ENCODE peak calls at places on chromosome 15, in four cellular contexts. K, O, D and M are unnamed samples.
A peak's percentile ranks its signal among the peaks of the same experiment; 100 is the strongest.

GRCh38 chr15:74406517-74406916 is 27.2 kb downstream of the SEMA7A start:
- DNase-seq in K (no peak), O (no peak), D (no peak), M (no peak)

GRCh38 chr15:70113304-70113700 is 15.6 kb upstream of the TLE3 start:
- DNase-seq in K (no peak), O (no peak), D (no peak), M (no peak)

GRCh38 chr15:40952301-40952900 is 870 bp upstream of the CHAC1 start:
- DNase-seq in K (no peak), O (no peak), D (no peak), M (no peak)

GRCh38 chr15:68846851-68847439 is 26.2 kb upstream of the ANP32A start:
- DNase-seq in K (no peak), O (no peak), D (no peak), M (no peak)

GRCh38 chr15:40029979-40030893 is 8.7 kb downstream of the SRP14 start:
- DNase-seq in K (peak; percentile 50), O (no peak), D (no peak), M (no peak)

GRCh38 chr15:92904832-92905640 is 4.9 kb downstream of the CHD2 start:
- DNase-seq in K (no peak), O (no peak), D (no peak), M (no peak)

GRCh38 chr15:69652906-69653305 is 200.3 kb downstream of the RPLP1 start:
- DNase-seq in K (no peak), O (no peak), D (no peak), M (no peak)

GRCh38 chr15:77944002-77944867 is 133.3 kb downstream of the TBC1D2B start:
- DNase-seq in K (peak; percentile 82), O (peak; percentile 60), D (peak; percentile 17), M (peak; percentile 55)

GRCh38 chr15:90871716-90872480 is 3.5 kb downstream of the FURIN start:
- DNase-seq in K (no peak), O (no peak), D (no peak), M (peak; percentile 41)

GRCh38 chr15:88018865-88019626 is 237.5 kb downstream of the NTRK3 start:
- DNase-seq in K (peak; percentile 13), O (no peak), D (no peak), M (no peak)

GRCh38 chr15:72196409-72197044 is 1.1 kb downstream of the GRAMD2A start:
- DNase-seq in K (no peak), O (no peak), D (no peak), M (peak; percentile 29)

GRCh38 chr15:57018151-57018550 is 99.7 kb downstream of the TCF12 start:
- DNase-seq in K (no peak), O (no peak), D (no peak), M (no peak)

GRCh38 chr15:77859491-77860060 is 217.9 kb downstream of the TBC1D2B start:
- DNase-seq in K (no peak), O (peak; percentile 9), D (no peak), M (no peak)

GRCh38 chr15:67124111-67124510 is 58.7 kb downstream of the SMAD3 start:
- DNase-seq in K (no peak), O (no peak), D (no peak), M (no peak)

GRCh38 chr15:76151599-76151974 is 91.8 kb downstream of the TMEM266 start:
- DNase-seq in K (no peak), O (no peak), D (no peak), M (no peak)

GRCh38 chr15:57772223-57772957 is 65.9 kb downstream of the POLR2M start:
- DNase-seq in K (peak; percentile 50), O (no peak), D (no peak), M (no peak)

GRCh38 chr15:69909719-69910444 is 187.8 kb downstream of the TLE3 start:
- DNase-seq in K (no peak), O (no peak), D (no peak), M (no peak)

GRCh38 chr15:85766007-85766831 is 28.5 kb downstream of the KLHL25 start:
- DNase-seq in K (no peak), O (no peak), D (no peak), M (no peak)

GRCh38 chr15:99976811-99977271 is 243.6 kb upstream of the LYSMD4 start:
- DNase-seq in K (peak; percentile 7), O (no peak), D (no peak), M (no peak)

GRCh38 chr15:101121511-101122090 is 130.2 kb downstream of the CHSY1 start:
- DNase-seq in K (peak; percentile 78), O (no peak), D (peak; percentile 24), M (peak; percentile 74)

GRCh38 chr15:70447927-70448698 is 315.2 kb downstream of the UACA start:
- DNase-seq in K (no peak), O (no peak), D (no peak), M (no peak)

GRCh38 chr15:43209059-43209824 is 11.6 kb downstream of the EPB42 start:
- DNase-seq in K (peak; percentile 15), O (no peak), D (no peak), M (peak; percentile 58)

GRCh38 chr15:54618120-54618519 is 578.6 kb downstream of the RSL24D1 start:
- DNase-seq in K (no peak), O (no peak), D (no peak), M (no peak)

GRCh38 chr15:32840481-32841245 is 122.9 kb downstream of the GREM1 start:
- DNase-seq in K (no peak), O (no peak), D (no peak), M (no peak)

GRCh38 chr15:42691770-42692169 is 45.2 kb downstream of the CDAN1 start:
- DNase-seq in K (no peak), O (no peak), D (no peak), M (no peak)

GRCh38 chr15:95170587-95171380 is 939.4 kb downstream of the MCTP2 start:
- DNase-seq in K (no peak), O (no peak), D (no peak), M (no peak)

GRCh38 chr15:55434989-55435825 is 26.9 kb downstream of the PIERCE2 start:
- DNase-seq in K (peak; percentile 78), O (no peak), D (peak; percentile 1), M (peak; percentile 56)

GRCh38 chr15:29087521-29088285 is 181.9 kb downstream of the NSMCE3 start:
- DNase-seq in K (no peak), O (no peak), D (no peak), M (no peak)

GRCh38 chr15:53580371-53580770 is 179.1 kb downstream of the WDR72 start:
- DNase-seq in K (no peak), O (no peak), D (no peak), M (no peak)

GRCh38 chr15:73994419-73994883 is at the start of gene PML:
- DNase-seq in K (peak; percentile 97), O (peak; percentile 91), D (peak; percentile 95), M (peak; percentile 96)

GRCh38 chr15:46089438-46090044 is 454.7 kb downstream of the SQOR start:
- DNase-seq in K (no peak), O (no peak), D (no peak), M (no peak)

GRCh38 chr15:48856947-48857346 is 21.0 kb upstream of the EID1 start:
- DNase-seq in K (peak; percentile 86), O (no peak), D (no peak), M (no peak)

GRCh38 chr15:74294010-74294409 is 57.9 kb downstream of the CCDC33 start:
- DNase-seq in K (no peak), O (peak; percentile 48), D (no peak), M (no peak)

GRCh38 chr15:84151205-84151931 is 84.2 kb upstream of the GOLGA6L4 start:
- DNase-seq in K (peak; percentile 4), O (no peak), D (no peak), M (no peak)

GRCh38 chr15:64622410-64623260 is 152.8 kb downstream of the RBPMS2 start:
- DNase-seq in K (no peak), O (no peak), D (peak; percentile 48), M (peak; percentile 44)

GRCh38 chr15:57385923-57386390 is 9.7 kb downstream of the CGNL1 start:
- DNase-seq in K (no peak), O (no peak), D (no peak), M (no peak)